ENCODE peak calls at places on chromosomes 12 and 14, in seven cellular contexts. K is brain microvascular endothelial cell; R is testis; W is hippocampal formation; P is naive thymus-derived CD8-positive, alpha-beta T cell; H is NCI-H1092; I is Ammon's horn. M is an unnamed sample.

GRCh38 chr12:93137656-93138612 is 208.8 kb upstream of the EEA1 start:
- DNase-seq in K (peak; percentile 73), R (no peak), W (no peak), P (no peak), H (no peak), I (no peak), M (peak; percentile 25)

GRCh38 chr12:57129311-57130288 is 1.3 kb downstream of the LRP1 start:
- DNase-seq in K (no peak), R (no peak), W (no peak), P (no peak), H (no peak), I (no peak), M (no peak)

GRCh38 chr14:90593254-90594040 is 196.6 kb downstream of the CALM1 start:
- DNase-seq in K (no peak), R (no peak), W (no peak), P (no peak), H (no peak), I (no peak), M (no peak)

GRCh38 chr12:93325855-93326254 is 51.9 kb upstream of the NUDT4 start:
- DNase-seq in K (no peak), R (no peak), W (no peak), P (no peak), H (no peak), I (no peak), M (no peak)

GRCh38 chr12:21330682-21331253 is 3.9 kb downstream of the SLCO1A2 start:
- DNase-seq in K (no peak), R (no peak), W (no peak), P (no peak), H (no peak), I (no peak), M (no peak)

GRCh38 chr12:112906712-112907414 is at the start of gene OAS1:
- DNase-seq in K (peak; percentile 55), R (peak; percentile 61), W (peak; percentile 17), P (peak; percentile 15), H (no peak), I (peak; percentile 75), M (peak; percentile 67)

GRCh38 chr12:96255077-96255476 is 60.9 kb downstream of the ELK3 start:
- DNase-seq in K (peak; percentile 87), R (no peak), W (no peak), P (no peak), H (no peak), I (peak; percentile 11), M (no peak)

GRCh38 chr14:53391631-53392030 is 238.5 kb upstream of the DDHD1 start:
- DNase-seq in K (peak; percentile 75), R (no peak), W (no peak), P (no peak), H (no peak), I (no peak), M (no peak)

GRCh38 chr14:102777711-102778615 is 714 bp downstream of the TRAF3 start:
- DNase-seq in K (peak; percentile 14), R (no peak), W (no peak), P (peak; percentile 18), H (no peak), I (peak; percentile 33), M (peak; percentile 26)

GRCh38 chr12:122067966-122068365 is 10.6 kb upstream of the MLXIP start:
- DNase-seq in K (no peak), R (peak; percentile 81), W (no peak), P (peak; percentile 33), H (peak; percentile 11), I (no peak), M (no peak)

GRCh38 chr12:113244015-113244983 is 23.0 kb downstream of the TPCN1 start:
- DNase-seq in K (no peak), R (peak; percentile 77), W (peak; percentile 74), P (no peak), H (peak; percentile 72), I (peak; percentile 83), M (peak; percentile 84)

GRCh38 chr12:2267624-2268477 is 215.1 kb downstream of the CACNA1C start:
- DNase-seq in K (no peak), R (no peak), W (no peak), P (no peak), H (no peak), I (no peak), M (no peak)

GRCh38 chr12:41699658-41700057 is 445.0 kb downstream of the GXYLT1 start:
- DNase-seq in K (no peak), R (no peak), W (no peak), P (no peak), H (peak; percentile 8), I (no peak), M (no peak)

GRCh38 chr12:90515199-90516175 is 439.5 kb downstream of the CCER1 start:
- DNase-seq in K (peak; percentile 0), R (no peak), W (no peak), P (no peak), H (no peak), I (no peak), M (no peak)

GRCh38 chr14:65226824-65227604 is 124.7 kb upstream of the MAX start:
- DNase-seq in K (no peak), R (no peak), W (no peak), P (no peak), H (no peak), I (no peak), M (no peak)

GRCh38 chr14:34374998-34375740 is 86.9 kb downstream of the SPTSSA start:
- DNase-seq in K (no peak), R (no peak), W (no peak), P (no peak), H (no peak), I (no peak), M (peak; percentile 61)

GRCh38 chr12:52741378-52742195 is 35.6 kb downstream of the KRT76 start:
- DNase-seq in K (peak; percentile 35), R (peak; percentile 65), W (no peak), P (peak; percentile 54), H (no peak), I (peak; percentile 7), M (peak; percentile 67)

GRCh38 chr14:34368115-34368970 is 93.7 kb downstream of the SPTSSA start:
- DNase-seq in K (no peak), R (no peak), W (no peak), P (no peak), H (no peak), I (no peak), M (no peak)

GRCh38 chr14:104700747-104701215 is 11.4 kb downstream of the INF2 start:
- DNase-seq in K (no peak), R (peak; percentile 78), W (no peak), P (no peak), H (no peak), I (no peak), M (no peak)

GRCh38 chr12:64895541-64895940 is 71.1 kb downstream of the TBC1D30 start:
- DNase-seq in K (peak; percentile 8), R (no peak), W (no peak), P (no peak), H (no peak), I (no peak), M (no peak)

GRCh38 chr12:15629108-15629507 is 160.1 kb downstream of the EPS8 start:
- DNase-seq in K (peak; percentile 98), R (peak; percentile 87), W (no peak), P (no peak), H (no peak), I (peak; percentile 25), M (peak; percentile 75)

GRCh38 chr12:94495458-94496137 is 35.9 kb upstream of the CEP83 start:
- DNase-seq in K (no peak), R (peak; percentile 31), W (no peak), P (no peak), H (no peak), I (no peak), M (no peak)

GRCh38 chr12:77324763-77325468 is 259.5 kb upstream of the E2F7 start:
- DNase-seq in K (peak; percentile 42), R (peak; percentile 77), W (peak; percentile 54), P (no peak), H (peak; percentile 56), I (peak; percentile 80), M (peak; percentile 82)

GRCh38 chr14:104343294-104343625 is 204.9 kb downstream of the KIF26A start:
- DNase-seq in K (no peak), R (no peak), W (no peak), P (no peak), H (no peak), I (no peak), M (no peak)

GRCh38 chr14:83779266-83779665 is 1750.7 kb upstream of the FLRT2 start:
- DNase-seq in K (peak; percentile 74), R (no peak), W (no peak), P (no peak), H (no peak), I (no peak), M (no peak)

GRCh38 chr12:79885956-79886490 is 48.9 kb downstream of the PPP1R12A start:
- DNase-seq in K (no peak), R (no peak), W (no peak), P (no peak), H (no peak), I (no peak), M (no peak)

GRCh38 chr12:57273516-57273915 is 22.5 kb upstream of the STAC3 start:
- DNase-seq in K (no peak), R (no peak), W (no peak), P (no peak), H (no peak), I (no peak), M (no peak)

GRCh38 chr14:90894241-90894640 is 78.0 kb upstream of the TTC7B start:
- DNase-seq in K (no peak), R (no peak), W (no peak), P (no peak), H (no peak), I (peak; percentile 54), M (no peak)

M was measured in Calu3.